ENCODE peak calls at places on chromosomes 2 and 18, in four cellular contexts. J is stomach, E is body of pancreas, V is IMR-90. M is an unnamed sample.

GRCh38 chr2:149258531-149258930 is 71.9 kb upstream of the LYPD6 start:
- DNase-seq in J (no peak), E (no peak), V (no peak), M (no peak)

GRCh38 chr18:474416-474815 is 26.1 kb downstream of the COLEC12 start:
- DNase-seq in J (no peak), E (no peak), V (no peak), M (no peak)

GRCh38 chr2:215435261-215435808 is 533 bp downstream of the FN1 start:
- DNase-seq in J (peak; percentile 26), E (peak; percentile 24), V (no peak), M (peak; percentile 33)

GRCh38 chr2:85765081-85765731 is 11.4 kb downstream of the ATOH8 start:
- DNase-seq in J (no peak), E (no peak), V (no peak), M (no peak)

GRCh38 chr18:2847341-2848144 is 737 bp downstream of the EMILIN2 start:
- DNase-seq in J (no peak), E (no peak), V (no peak), M (peak; percentile 31)

GRCh38 chr2:241774419-241775222 is 2.0 kb upstream of the GAL3ST2 start:
- DNase-seq in J (peak; percentile 41), E (peak; percentile 11), V (peak; percentile 79), M (peak; percentile 5)

GRCh38 chr18:67010916-67011315 is 407.0 kb upstream of the CDH19 start:
- DNase-seq in J (no peak), E (no peak), V (no peak), M (no peak)

GRCh38 chr18:80200171-80200931 is 47.0 kb downstream of the PARD6G start:
- DNase-seq in J (no peak), E (no peak), V (peak; percentile 17), M (peak; percentile 82)

GRCh38 chr18:28581503-28582169 is 404.7 kb upstream of the CDH2 start:
- DNase-seq in J (no peak), E (no peak), V (no peak), M (no peak)

GRCh38 chr18:61248589-61248988 is 84.6 kb upstream of the CDH20 start:
- DNase-seq in J (no peak), E (no peak), V (no peak), M (no peak)

GRCh38 chr2:69720404-69720803 is 21.5 kb upstream of the ANXA4 start:
- DNase-seq in J (no peak), E (no peak), V (peak; percentile 18), M (no peak)

GRCh38 chr2:25735835-25736234 is 62.5 kb upstream of the DTNB start:
- DNase-seq in J (no peak), E (no peak), V (no peak), M (no peak)

GRCh38 chr2:141311430-141311829 is 819.4 kb downstream of the LRP1B start:
- DNase-seq in J (no peak), E (no peak), V (no peak), M (no peak)

GRCh38 chr2:43312751-43313641 is 86.6 kb upstream of the ZFP36L2 start:
- DNase-seq in J (no peak), E (peak; percentile 62), V (peak; percentile 88), M (no peak)

DNA sequence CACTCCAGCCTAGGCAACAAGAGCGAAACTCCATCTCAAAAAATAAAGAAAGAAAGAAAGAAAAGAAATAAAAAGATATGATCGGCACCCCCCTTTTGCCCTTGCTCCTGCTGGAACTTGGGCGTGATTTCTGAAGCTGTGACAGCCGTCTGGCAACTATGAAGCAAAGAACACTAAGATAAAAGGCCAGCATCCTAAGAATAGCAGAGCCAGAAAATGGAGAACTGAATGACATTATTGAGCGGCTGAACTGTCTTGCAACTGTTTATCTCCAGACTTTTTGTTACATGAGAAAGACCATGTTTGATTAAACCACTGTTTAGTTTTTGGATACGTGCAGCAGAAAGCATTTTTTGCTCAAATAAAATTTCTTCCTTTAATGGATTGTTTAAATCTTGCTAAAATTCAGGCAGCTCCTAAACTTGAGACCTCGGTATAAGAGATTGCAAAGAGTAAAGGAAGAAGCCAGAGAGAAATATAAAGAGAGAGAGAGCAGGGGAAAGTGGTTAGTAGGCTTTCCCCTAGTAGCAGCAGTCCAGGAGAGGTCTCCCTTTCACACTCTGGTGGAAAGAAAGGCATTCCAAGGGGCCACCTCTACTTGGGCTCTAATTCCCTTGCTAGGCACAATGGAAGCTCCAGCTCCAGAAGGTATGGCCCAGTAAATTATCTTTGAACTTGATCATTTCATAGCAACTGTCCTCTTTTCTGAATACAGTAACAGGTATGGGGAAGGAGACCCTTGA is 8.2 kb upstream of the MBD2 start:
- DNase-seq in J (no peak), E (no peak), V (no peak), M (no peak)
- TF ChIP-seq CTCF in J (no peak), E (peak; percentile 12), V (no peak), M (peak; percentile 20)

DNA sequence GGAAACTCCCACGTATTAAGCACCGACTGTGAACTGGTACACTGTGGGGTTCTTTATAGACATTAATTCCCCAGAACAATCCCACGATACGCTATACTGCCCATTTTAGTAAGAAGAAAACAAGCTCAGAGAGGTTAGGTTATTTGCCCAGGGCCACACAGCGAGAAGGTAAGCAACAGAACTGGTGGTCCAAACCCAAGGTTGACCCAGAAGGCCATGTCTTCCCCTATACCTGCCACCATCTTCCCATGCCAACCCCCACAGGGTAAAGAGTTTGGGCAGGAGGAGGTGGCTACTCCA is 69.9 kb downstream of the MARCO start:
- DNase-seq in J (no peak), E (no peak), V (no peak), M (no peak)
- H3K27me3 ChIP-seq in J (peaks cover 25% of the 10 kb centered on the region), E (no peaks in the 10 kb centered on the region), V (peaks cover 6% of the 10 kb centered on the region), M (no peaks in the 10 kb centered on the region)

DNA sequence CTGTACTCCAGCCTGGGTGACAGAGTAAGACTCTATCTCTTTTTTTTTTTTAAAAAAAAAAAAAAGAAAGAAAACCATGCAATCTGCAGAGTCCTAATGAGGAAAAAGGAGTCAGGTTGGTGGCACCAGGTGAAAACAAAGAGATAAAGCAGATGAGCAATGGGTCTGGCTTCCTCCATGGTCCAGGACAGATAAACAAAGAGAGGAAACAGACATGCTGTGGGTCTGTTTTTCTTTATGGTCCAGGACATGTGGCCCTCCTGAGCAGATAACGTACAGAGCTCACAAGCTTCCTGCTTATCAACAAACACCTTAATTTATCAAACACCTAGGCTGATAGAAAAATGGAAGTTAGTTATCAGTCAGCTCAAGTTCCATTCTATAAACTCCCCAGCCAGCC is 24.4 kb upstream of the TUBB6 start:
- DNase-seq in J (no peak), E (no peak), V (no peak), M (no peak)
- H3K27ac ChIP-seq in J (no peak overlapping the region), E (no peak overlapping the region), V (no peak overlapping the region), M (no peak overlapping the region)

DNA sequence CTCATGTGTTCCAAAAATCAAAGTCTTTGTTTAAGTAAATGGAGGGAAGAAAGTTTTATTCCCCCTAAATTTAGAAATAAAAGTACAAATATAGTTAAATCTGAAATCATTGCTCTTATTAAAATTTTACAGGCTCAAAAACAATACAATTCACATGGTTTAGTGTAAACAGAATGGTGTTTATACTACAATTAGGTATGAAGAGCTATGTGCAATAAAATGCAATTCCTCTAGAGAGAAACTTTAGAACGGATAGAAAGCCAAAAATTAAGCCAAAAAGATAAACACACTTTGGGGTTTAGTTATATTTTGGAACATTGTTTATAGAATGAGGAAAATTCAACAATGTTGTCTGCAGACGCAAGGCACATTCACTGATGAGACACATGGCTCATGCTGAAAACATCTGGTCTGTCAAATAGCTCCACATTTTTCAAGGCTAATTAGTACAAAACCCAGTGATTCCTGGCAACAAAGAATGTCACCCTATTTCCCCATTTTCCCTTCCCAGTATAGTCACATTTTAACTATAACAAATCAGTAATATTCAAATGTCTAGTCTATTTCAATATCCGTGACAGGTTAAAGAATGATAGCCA is 103.2 kb downstream of the EXOC6B start:
- DNase-seq in J (no peak), E (no peak), V (peak; percentile 73), M (no peak)
- TF ChIP-seq CTCF in J (no peak), E (no peak), V (no peak), M (no peak)

GRCh38 chr18:48958951-48959350 is 8.2 kb upstream of the SMAD7 start:
- DNase-seq in J (no peak), E (no peak), V (no peak), M (no peak)
- H3K27me3 ChIP-seq in J (no peaks in the 10 kb centered on the region), E (no peaks in the 10 kb centered on the region), V (no peaks in the 10 kb centered on the region), M (no peaks in the 10 kb centered on the region)